ENCODE peak calls at places on chromosomes 3 and 15, in ten cellular contexts. F is suprapubic skin; H is IMR-90; T is tibial artery; X is body of pancreas; K is CD8-positive, alpha-beta memory T cell; L is CD8-positive, alpha-beta T cell; B is ovary; I is SK-N-SH; D is fibroblast of lung. S is an unnamed sample.

GRCh38 chr3:123870033-123870432 is 14.1 kb downstream of the MYLK start:
- DNase-seq in F (no peak), H (peak; percentile 24), T (no peak), X (no peak), K (no peak), L (no peak), B (no peak), I (no peak), D (peak; percentile 58), S (no peak)

GRCh38 chr15:44286814-44287555 is 1.5 kb upstream of the GOLM2 start:
- DNase-seq in F (no peak), H (no peak), T (no peak), X (no peak), K (no peak), L (no peak), B (peak; percentile 30), I (no peak), D (no peak), S (no peak)

GRCh38 chr3:196150481-196150880 is 60.7 kb downstream of the ZDHHC19 start:
- DNase-seq in F (no peak), H (no peak), T (no peak), X (no peak), K (no peak), L (no peak), B (no peak), I (no peak), D (no peak), S (no peak)

GRCh38 chr3:146199762-146200161 is 38.8 kb upstream of the PLOD2 start:
- DNase-seq in F (no peak), H (no peak), T (no peak), X (no peak), K (no peak), L (no peak), B (no peak), I (no peak), D (no peak), S (no peak)

GRCh38 chr3:56985460-56986327 is 74.8 kb upstream of the SPATA12 start:
- DNase-seq in F (no peak), H (peak; percentile 38), T (no peak), X (no peak), K (no peak), L (no peak), B (no peak), I (peak; percentile 62), D (peak; percentile 47), S (no peak)

GRCh38 chr3:16529264-16529663 is 15.8 kb upstream of the RFTN1 start:
- DNase-seq in F (no peak), H (no peak), T (no peak), X (no peak), K (no peak), L (no peak), B (no peak), I (no peak), D (no peak), S (no peak)

GRCh38 chr3:127754411-127755304 is 67.7 kb downstream of the MGLL start:
- DNase-seq in F (no peak), H (no peak), T (no peak), X (no peak), K (no peak), L (no peak), B (no peak), I (no peak), D (no peak), S (no peak)

GRCh38 chr3:180804871-180805430 is 107.5 kb upstream of the FXR1 start:
- DNase-seq in F (no peak), H (peak; percentile 9), T (no peak), X (no peak), K (no peak), L (no peak), B (peak; percentile 30), I (no peak), D (peak; percentile 67), S (no peak)

GRCh38 chr3:101423984-101424888 is 88.8 kb downstream of the SENP7 start:
- DNase-seq in F (no peak), H (no peak), T (no peak), X (no peak), K (no peak), L (no peak), B (no peak), I (no peak), D (no peak), S (no peak)

GRCh38 chr15:68431792-68432401 is at the start of gene ITGA11:
- DNase-seq in F (no peak), H (peak; percentile 34), T (peak; percentile 82), X (peak; percentile 43), K (no peak), L (peak; percentile 25), B (peak; percentile 76), I (peak; percentile 91), D (peak; percentile 74), S (peak; percentile 57)

GRCh38 chr3:122969585-122970453 is 57.7 kb downstream of the SEMA5B start:
- DNase-seq in F (no peak), H (peak; percentile 50), T (peak; percentile 48), X (no peak), K (no peak), L (no peak), B (no peak), I (no peak), D (peak; percentile 91), S (no peak)

GRCh38 chr15:64693134-64693533 is 82.3 kb downstream of the RBPMS2 start:
- DNase-seq in F (no peak), H (peak; percentile 95), T (peak; percentile 66), X (peak; percentile 41), K (no peak), L (no peak), B (no peak), I (no peak), D (peak; percentile 91), S (no peak)
- H3K36me3 ChIP-seq in F (peaks cover 39% of the 10 kb centered on the region), H (peaks cover 38% of the 10 kb centered on the region), T (peaks cover 47% of the 10 kb centered on the region), X (peaks cover 8% of the 10 kb centered on the region), K (peaks cover 27% of the 10 kb centered on the region), L (peaks cover 22% of the 10 kb centered on the region), B (no peaks in the 10 kb centered on the region), I (peaks cover 43% of the 10 kb centered on the region), D (peaks cover 19% of the 10 kb centered on the region), S (peaks cover 9% of the 10 kb centered on the region)

GRCh38 chr15:71114066-71114680 is 1.1 kb upstream of the THSD4 start:
- DNase-seq in F (no peak), H (no peak), T (no peak), X (no peak), K (no peak), L (no peak), B (no peak), I (no peak), D (no peak), S (no peak)

GRCh38 chr15:71116366-71116765 is 1.1 kb downstream of the THSD4 start:
- DNase-seq in F (no peak), H (peak; percentile 38), T (no peak), X (no peak), K (no peak), L (no peak), B (no peak), I (no peak), D (no peak), S (peak; percentile 60)

GRCh38 chr15:71114887-71115566 is at the start of gene THSD4:
- DNase-seq in F (peak; percentile 71), H (peak; percentile 72), T (peak; percentile 52), X (peak; percentile 73), K (no peak), L (peak; percentile 56), B (peak; percentile 71), I (peak; percentile 96), D (peak; percentile 73), S (peak; percentile 76)

GRCh38 chr15:71116942-71117341 is 1.7 kb downstream of the THSD4 start:
- DNase-seq in F (no peak), H (no peak), T (no peak), X (no peak), K (no peak), L (no peak), B (no peak), I (no peak), D (no peak), S (peak; percentile 64)

DNA sequence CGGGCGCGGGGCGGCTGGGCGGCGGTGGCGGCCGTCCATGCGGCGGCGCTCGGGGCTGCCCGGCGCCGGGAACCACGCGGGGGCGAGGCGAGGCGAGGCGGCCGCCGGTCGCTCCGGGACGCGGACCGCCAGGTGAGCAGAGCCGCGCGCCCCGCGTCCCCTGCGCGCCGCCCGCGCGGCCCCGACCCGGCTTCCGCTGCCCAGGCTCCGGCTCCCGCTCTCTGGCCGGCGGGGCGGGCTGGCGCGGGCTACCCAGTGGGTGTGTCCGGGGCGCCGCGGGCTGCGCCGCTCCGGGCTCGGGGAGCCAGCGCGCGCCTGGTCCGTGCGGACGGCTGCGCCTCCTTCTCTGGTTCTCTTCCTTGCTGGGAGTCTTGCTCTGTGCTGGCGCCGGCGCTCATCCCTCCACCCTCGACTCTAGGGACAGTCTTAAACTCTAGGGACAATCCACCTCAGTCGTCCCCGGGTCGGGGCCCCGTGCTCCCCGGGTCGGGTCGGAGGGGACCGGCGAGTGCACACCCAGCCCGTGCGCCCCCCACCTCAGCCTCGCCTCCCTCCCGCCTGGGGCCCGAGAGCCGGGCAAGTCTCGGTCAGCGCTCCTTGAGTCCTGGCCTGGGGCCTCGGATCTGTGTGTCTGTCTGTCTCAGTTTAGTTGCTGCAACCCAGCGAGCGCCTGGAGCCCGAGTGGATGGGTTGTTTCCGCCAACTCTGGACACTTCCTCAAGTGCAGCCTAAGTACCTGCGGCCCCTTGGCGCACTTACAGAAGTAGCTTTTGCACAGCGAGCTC is 488 bp downstream of the THSD4 start:
- DNase-seq in F (no peak), H (peak; percentile 58), T (peak; percentile 41), X (peak; percentile 42), K (no peak), L (no peak), B (peak; percentile 44), I (peak; percentile 83), D (peak; percentile 63), S (peak; percentile 72)
- H3K4me3 ChIP-seq in F (peak overlapping the region; percentile 62), H (peak overlapping the region; percentile 96), T (peak overlapping the region; percentile 66), X (peak overlapping the region; percentile 19), K (no peak overlapping the region), L (no peak overlapping the region), B (peak overlapping the region; percentile 51), I (peak overlapping the region; percentile 87), D (peak overlapping the region; percentile 67), S (peak overlapping the region; percentile 71)

DNA sequence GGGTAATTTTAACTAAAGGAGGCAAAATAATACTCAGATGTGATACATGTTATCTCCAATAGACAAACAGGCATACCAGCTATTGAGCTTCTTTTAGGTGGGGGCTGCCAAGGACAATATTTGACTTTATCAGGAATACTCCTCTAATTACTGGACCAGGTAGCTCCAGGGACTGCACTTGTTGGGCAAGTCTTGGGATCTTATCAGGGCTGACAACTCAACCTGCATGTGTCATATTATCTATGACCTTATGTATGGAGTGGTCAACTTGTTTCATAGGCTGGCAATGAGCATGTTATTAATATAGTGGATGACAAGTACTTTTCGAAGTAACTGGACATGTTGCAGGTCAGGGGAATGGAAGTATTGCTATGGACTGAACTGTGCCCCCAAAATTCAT is 15.0 kb upstream of the ZNF445 start:
- DNase-seq in F (no peak), H (no peak), T (no peak), X (no peak), K (no peak), L (no peak), B (no peak), I (no peak), D (no peak), S (no peak)
- H3K36me3 ChIP-seq in F (peaks cover 3% of the 10 kb centered on the region), H (peaks cover 4% of the 10 kb centered on the region), T (peaks cover 30% of the 10 kb centered on the region), X (no peaks in the 10 kb centered on the region), K (peaks cover 4% of the 10 kb centered on the region), L (no peaks in the 10 kb centered on the region), B (no peaks in the 10 kb centered on the region), I (no peaks in the 10 kb centered on the region), D (no peaks in the 10 kb centered on the region), S (no peaks in the 10 kb centered on the region)

DNA sequence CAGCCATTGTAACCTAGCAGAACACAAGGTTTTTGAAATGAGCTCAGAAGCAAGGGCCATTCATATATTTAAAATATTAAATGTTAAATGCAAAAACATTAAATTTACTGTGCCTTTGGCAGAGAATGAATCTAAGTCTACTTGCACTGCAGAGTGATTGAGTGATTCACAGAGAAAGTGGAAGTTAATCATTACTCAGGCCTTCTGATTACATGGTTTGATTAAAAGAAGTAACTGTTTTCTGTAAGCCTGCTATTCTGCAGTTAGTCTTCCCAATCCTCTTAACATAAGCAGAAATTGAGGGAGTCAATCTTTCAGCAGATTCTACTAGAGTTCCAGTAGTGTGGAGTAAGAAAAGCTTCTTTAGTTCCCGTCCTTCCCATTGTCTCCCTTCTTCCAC is 1.5 kb downstream of the NLGN1 start:
- DNase-seq in F (no peak), H (no peak), T (no peak), X (no peak), K (no peak), L (no peak), B (no peak), I (no peak), D (no peak), S (no peak)
- H3K4me3 ChIP-seq in F (no peak overlapping the region), H (no peak overlapping the region), T (no peak overlapping the region), X (no peak overlapping the region), K (no peak overlapping the region), L (no peak overlapping the region), B (no peak overlapping the region), I (no peak overlapping the region), D (no peak overlapping the region), S (no peak overlapping the region)